ENCODE peak calls at places on chromosomes 16 and 17, in ten cellular contexts. One of them, this sample, is unnamed.

GRCh38 chr16:76345093-76345735 is 68.0 kb downstream of the CNTNAP4 start:
- DNase-seq in cardiac muscle cell: peak; percentile 98
- DNase-seq in IMR-90: no peak
- DNase-seq in aorta: no peak
- DNase-seq in CD8-positive, alpha-beta memory T cell: no peak
- DNase-seq in A549: no peak
- DNase-seq in PC-3: no peak
- DNase-seq in pancreas: no peak
- DNase-seq in tibial nerve: no peak
- DNase-seq in CD8-positive, alpha-beta T cell: no peak
- DNase-seq in this sample: no peak

GRCh38 chr16:84514874-84515835 is 10.7 kb upstream of the MEAK7 start:
- DNase-seq in CD8-positive, alpha-beta T cell: peak; percentile 82
- DNase-seq in IMR-90: no peak
- DNase-seq in cardiac muscle cell: no peak
- DNase-seq in CD8-positive, alpha-beta memory T cell: peak; percentile 94
- DNase-seq in tibial nerve: no peak
- DNase-seq in PC-3: no peak
- DNase-seq in pancreas: no peak
- DNase-seq in aorta: peak; percentile 70
- DNase-seq in A549: no peak
- DNase-seq in this sample: peak; percentile 74

GRCh38 chr16:47377156-47377555 is 83.7 kb downstream of the ITFG1 start:
- DNase-seq in pancreas: no peak
- DNase-seq in aorta: no peak
- DNase-seq in A549: peak; percentile 18
- DNase-seq in tibial nerve: no peak
- DNase-seq in cardiac muscle cell: no peak
- DNase-seq in IMR-90: peak; percentile 82
- DNase-seq in CD8-positive, alpha-beta memory T cell: no peak
- DNase-seq in CD8-positive, alpha-beta T cell: no peak
- DNase-seq in PC-3: peak; percentile 44
- DNase-seq in this sample: no peak

GRCh38 chr17:32281011-32281451 is 15.4 kb downstream of the RHBDL3 start:
- DNase-seq in PC-3: no peak
- DNase-seq in A549: no peak
- DNase-seq in CD8-positive, alpha-beta T cell: no peak
- DNase-seq in aorta: no peak
- DNase-seq in pancreas: no peak
- DNase-seq in tibial nerve: no peak
- DNase-seq in CD8-positive, alpha-beta memory T cell: no peak
- DNase-seq in cardiac muscle cell: no peak
- DNase-seq in IMR-90: no peak
- DNase-seq in this sample: no peak

GRCh38 chr16:55418586-55418985 is 60.4 kb upstream of the MMP2 start:
- DNase-seq in pancreas: no peak
- DNase-seq in IMR-90: peak; percentile 10
- DNase-seq in PC-3: no peak
- DNase-seq in tibial nerve: no peak
- DNase-seq in cardiac muscle cell: peak; percentile 4
- DNase-seq in aorta: no peak
- DNase-seq in CD8-positive, alpha-beta memory T cell: no peak
- DNase-seq in CD8-positive, alpha-beta T cell: no peak
- DNase-seq in A549: no peak
- DNase-seq in this sample: no peak

GRCh38 chr16:79484237-79484636 is 116.3 kb downstream of the MAF start:
- DNase-seq in IMR-90: no peak
- DNase-seq in pancreas: no peak
- DNase-seq in CD8-positive, alpha-beta T cell: no peak
- DNase-seq in aorta: no peak
- DNase-seq in A549: no peak
- DNase-seq in CD8-positive, alpha-beta memory T cell: no peak
- DNase-seq in PC-3: no peak
- DNase-seq in tibial nerve: no peak
- DNase-seq in cardiac muscle cell: no peak
- DNase-seq in this sample: no peak

GRCh38 chr17:81097943-81098308 is 63.0 kb downstream of the BAIAP2 start:
- DNase-seq in aorta: no peak
- DNase-seq in IMR-90: peak; percentile 30
- DNase-seq in CD8-positive, alpha-beta T cell: no peak
- DNase-seq in tibial nerve: no peak
- DNase-seq in CD8-positive, alpha-beta memory T cell: no peak
- DNase-seq in PC-3: peak; percentile 79
- DNase-seq in pancreas: no peak
- DNase-seq in A549: peak; percentile 50
- DNase-seq in cardiac muscle cell: no peak
- DNase-seq in this sample: no peak

GRCh38 chr16:7532534-7532933 is 199.9 kb downstream of the RBFOX1 start:
- DNase-seq in CD8-positive, alpha-beta T cell: no peak
- DNase-seq in cardiac muscle cell: no peak
- DNase-seq in CD8-positive, alpha-beta memory T cell: no peak
- DNase-seq in IMR-90: no peak
- DNase-seq in pancreas: no peak
- DNase-seq in A549: no peak
- DNase-seq in tibial nerve: no peak
- DNase-seq in PC-3: no peak
- DNase-seq in aorta: no peak
- DNase-seq in this sample: no peak

GRCh38 chr16:27179500-27180072 is 23.7 kb upstream of the KDM8 start:
- DNase-seq in cardiac muscle cell: peak; percentile 83
- DNase-seq in A549: peak; percentile 69
- DNase-seq in IMR-90: peak; percentile 47
- DNase-seq in CD8-positive, alpha-beta memory T cell: peak; percentile 89
- DNase-seq in tibial nerve: peak; percentile 70
- DNase-seq in pancreas: peak; percentile 96
- DNase-seq in CD8-positive, alpha-beta T cell: peak; percentile 94
- DNase-seq in aorta: peak; percentile 94
- DNase-seq in PC-3: peak; percentile 58
- DNase-seq in this sample: peak; percentile 69

GRCh38 chr17:65297916-65298315 is 160.7 kb downstream of the RGS9 start:
- DNase-seq in pancreas: no peak
- DNase-seq in CD8-positive, alpha-beta memory T cell: no peak
- DNase-seq in aorta: no peak
- DNase-seq in tibial nerve: no peak
- DNase-seq in CD8-positive, alpha-beta T cell: no peak
- DNase-seq in IMR-90: no peak
- DNase-seq in PC-3: no peak
- DNase-seq in cardiac muscle cell: no peak
- DNase-seq in A549: no peak
- DNase-seq in this sample: no peak

GRCh38 chr17:33292184-33292980 is 713 bp downstream of the ASIC2 start:
- DNase-seq in IMR-90: peak; percentile 20
- DNase-seq in CD8-positive, alpha-beta memory T cell: no peak
- DNase-seq in cardiac muscle cell: peak; percentile 6
- DNase-seq in aorta: peak; percentile 71
- DNase-seq in PC-3: no peak
- DNase-seq in A549: peak; percentile 67
- DNase-seq in tibial nerve: no peak
- DNase-seq in pancreas: peak; percentile 60
- DNase-seq in CD8-positive, alpha-beta T cell: no peak
- DNase-seq in this sample: no peak

DNA sequence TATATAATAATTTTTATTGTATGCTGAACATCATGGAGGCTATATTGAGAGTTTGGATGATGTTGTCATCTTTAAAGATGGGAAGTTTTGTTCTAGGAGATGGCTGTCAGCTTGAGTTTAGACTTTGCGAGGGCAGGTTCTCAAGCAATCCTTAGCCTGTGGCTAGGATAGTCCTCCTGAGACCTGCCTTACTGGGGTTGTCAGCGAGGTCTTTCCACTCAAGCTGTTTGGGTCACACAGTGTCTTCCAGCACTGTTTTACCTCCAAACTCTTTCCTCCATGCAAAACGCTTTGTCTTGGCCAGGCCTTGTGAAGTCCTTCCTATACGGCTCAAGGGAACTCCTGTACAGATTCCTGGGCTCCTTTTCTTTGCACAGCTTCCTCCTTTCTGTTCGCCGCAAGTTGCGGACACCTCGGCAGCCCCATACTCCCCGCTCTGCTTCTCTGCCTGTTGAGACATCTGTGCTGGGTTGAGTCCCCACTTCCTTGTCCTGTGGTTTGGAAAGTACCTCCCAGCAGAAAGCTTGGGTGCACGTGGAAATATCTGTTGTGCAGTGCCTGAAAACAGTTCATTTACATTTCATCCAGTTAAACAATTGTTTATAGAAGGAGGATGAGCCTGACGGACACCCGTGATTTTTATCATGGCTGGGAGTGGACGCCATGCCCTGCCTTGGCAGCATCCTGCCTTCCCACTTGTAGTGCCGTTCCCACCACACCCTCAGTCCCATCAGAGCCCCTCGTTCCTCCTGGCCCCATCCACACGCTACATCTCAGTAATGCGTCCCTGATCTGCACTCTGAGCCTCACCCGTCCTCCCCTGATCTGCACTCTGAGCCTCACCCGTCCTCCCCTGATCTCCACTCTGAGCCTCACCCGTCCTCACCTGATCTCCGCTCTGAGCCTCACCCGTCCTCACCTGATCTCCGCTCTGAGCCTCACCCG is 55.0 kb upstream of the CBFA2T3 start:
- DNase-seq in PC-3: no peak
- DNase-seq in A549: no peak
- DNase-seq in pancreas: peak; percentile 39
- DNase-seq in aorta: peak; percentile 48
- DNase-seq in cardiac muscle cell: no peak
- DNase-seq in tibial nerve: no peak
- DNase-seq in IMR-90: no peak
- DNase-seq in CD8-positive, alpha-beta T cell: peak; percentile 56
- DNase-seq in CD8-positive, alpha-beta memory T cell: peak; percentile 74
- DNase-seq in this sample: peak; percentile 22
- H3K4me3 ChIP-seq in PC-3: no peak overlapping the region
- H3K4me3 ChIP-seq in A549: no peak overlapping the region
- H3K4me3 ChIP-seq in pancreas: no peak overlapping the region
- H3K4me3 ChIP-seq in aorta: no peak overlapping the region
- H3K4me3 ChIP-seq in cardiac muscle cell: no peak overlapping the region
- H3K4me3 ChIP-seq in tibial nerve: no peak overlapping the region
- H3K4me3 ChIP-seq in IMR-90: no peak overlapping the region
- H3K4me3 ChIP-seq in CD8-positive, alpha-beta T cell: peak overlapping the region; percentile 13
- H3K4me3 ChIP-seq in CD8-positive, alpha-beta memory T cell: peak overlapping the region; percentile 35
- H3K4me3 ChIP-seq in this sample: peak overlapping the region; percentile 23

DNA sequence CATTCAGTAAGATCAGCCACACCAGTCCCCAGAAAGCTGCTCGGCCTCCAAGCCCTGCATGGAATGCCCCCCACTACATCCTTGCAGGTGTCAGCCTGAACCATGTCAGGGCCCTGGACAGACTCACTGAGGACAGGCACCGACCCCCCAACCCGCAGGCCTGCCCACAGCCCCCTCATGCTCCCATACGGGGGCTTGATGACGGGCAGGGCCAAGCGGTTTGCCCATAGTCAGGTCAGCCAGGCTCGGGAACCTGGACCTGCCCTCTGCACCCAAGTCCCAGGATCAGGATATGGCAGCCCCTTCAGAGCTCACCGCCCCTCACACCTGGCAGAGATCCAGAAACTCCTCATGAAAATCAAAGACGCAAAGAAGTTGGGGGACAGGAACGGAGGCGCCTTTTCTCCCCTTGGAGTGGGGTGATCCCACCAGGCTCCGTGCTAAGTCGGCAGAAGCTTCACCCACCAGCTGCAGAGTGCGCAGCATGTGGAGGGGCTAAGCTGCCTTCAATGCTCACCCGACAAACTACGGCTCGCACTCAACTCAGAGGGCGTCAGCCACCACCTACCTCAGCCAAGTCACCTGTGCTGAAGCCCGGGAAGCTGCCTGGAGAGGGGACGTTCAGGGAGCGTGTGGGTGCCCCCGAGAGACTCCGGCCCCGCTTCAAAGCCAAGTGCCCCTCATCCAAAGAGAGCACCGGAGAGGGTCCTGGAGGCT is 26.5 kb downstream of the GNPTG start:
- DNase-seq in tibial nerve: no peak
- DNase-seq in A549: no peak
- DNase-seq in IMR-90: no peak
- DNase-seq in CD8-positive, alpha-beta memory T cell: no peak
- DNase-seq in pancreas: no peak
- DNase-seq in CD8-positive, alpha-beta T cell: no peak
- DNase-seq in PC-3: peak; percentile 2
- DNase-seq in aorta: no peak
- DNase-seq in cardiac muscle cell: no peak
- DNase-seq in this sample: no peak
- H3K27ac ChIP-seq in tibial nerve: no peak overlapping the region
- H3K27ac ChIP-seq in A549: peak overlapping the region; percentile 93
- H3K27ac ChIP-seq in IMR-90: peak overlapping the region; percentile 87
- H3K27ac ChIP-seq in CD8-positive, alpha-beta memory T cell: peak overlapping the region; percentile 59
- H3K27ac ChIP-seq in pancreas: no peak overlapping the region
- H3K27ac ChIP-seq in CD8-positive, alpha-beta T cell: no peak overlapping the region
- H3K27ac ChIP-seq in PC-3: peak overlapping the region; percentile 86
- H3K27ac ChIP-seq in aorta: no peak overlapping the region
- H3K27ac ChIP-seq in cardiac muscle cell: no peak overlapping the region
- H3K27ac ChIP-seq in this sample: peak overlapping the region; percentile 58

GRCh38 chr17:75393523-75394331 is 11.8 kb downstream of the GRB2 start:
- DNase-seq in tibial nerve: peak; percentile 95
- DNase-seq in pancreas: peak; percentile 95
- DNase-seq in cardiac muscle cell: peak; percentile 99
- DNase-seq in IMR-90: peak; percentile 98
- DNase-seq in aorta: peak; percentile 100
- DNase-seq in CD8-positive, alpha-beta memory T cell: peak; percentile 88
- DNase-seq in PC-3: peak; percentile 99
- DNase-seq in A549: peak; percentile 98
- DNase-seq in CD8-positive, alpha-beta T cell: peak; percentile 79
- DNase-seq in this sample: peak; percentile 73
- H3K4me1 ChIP-seq in tibial nerve: peaks cover 38% of the 10 kb centered on the region
- H3K4me1 ChIP-seq in pancreas: peaks cover 38% of the 10 kb centered on the region
- H3K4me1 ChIP-seq in cardiac muscle cell: peaks cover 41% of the 10 kb centered on the region
- H3K4me1 ChIP-seq in IMR-90: no peaks in the 10 kb centered on the region
- H3K4me1 ChIP-seq in aorta: peaks cover 8% of the 10 kb centered on the region
- H3K4me1 ChIP-seq in CD8-positive, alpha-beta memory T cell: peaks cover 66% of the 10 kb centered on the region
- H3K4me1 ChIP-seq in PC-3: peaks cover 30% of the 10 kb centered on the region
- H3K4me1 ChIP-seq in A549: peaks cover 30% of the 10 kb centered on the region
- H3K4me1 ChIP-seq in CD8-positive, alpha-beta T cell: peaks cover 55% of the 10 kb centered on the region
- H3K4me1 ChIP-seq in this sample: peaks cover 16% of the 10 kb centered on the region

GRCh38 chr16:306911-307370 is 24.0 kb downstream of the PDIA2 start:
- DNase-seq in pancreas: no peak
- DNase-seq in CD8-positive, alpha-beta T cell: no peak
- DNase-seq in aorta: no peak
- DNase-seq in tibial nerve: no peak
- DNase-seq in IMR-90: no peak
- DNase-seq in CD8-positive, alpha-beta memory T cell: no peak
- DNase-seq in A549: no peak
- DNase-seq in PC-3: no peak
- DNase-seq in cardiac muscle cell: no peak
- DNase-seq in this sample: no peak

GRCh38 chr16:307691-308312 is 24.8 kb downstream of the PDIA2 start:
- DNase-seq in PC-3: no peak
- DNase-seq in CD8-positive, alpha-beta memory T cell: no peak
- DNase-seq in IMR-90: no peak
- DNase-seq in cardiac muscle cell: no peak
- DNase-seq in aorta: no peak
- DNase-seq in A549: no peak
- DNase-seq in tibial nerve: no peak
- DNase-seq in CD8-positive, alpha-beta T cell: no peak
- DNase-seq in pancreas: no peak
- DNase-seq in this sample: no peak

GRCh38 chr16:309476-309875 is 26.5 kb downstream of the PDIA2 start:
- DNase-seq in aorta: no peak
- DNase-seq in CD8-positive, alpha-beta T cell: peak; percentile 43
- DNase-seq in tibial nerve: no peak
- DNase-seq in A549: no peak
- DNase-seq in CD8-positive, alpha-beta memory T cell: no peak
- DNase-seq in pancreas: no peak
- DNase-seq in IMR-90: no peak
- DNase-seq in cardiac muscle cell: no peak
- DNase-seq in PC-3: no peak
- DNase-seq in this sample: no peak

GRCh38 chr16:314351-314750 is 31.4 kb downstream of the PDIA2 start:
- DNase-seq in IMR-90: no peak
- DNase-seq in cardiac muscle cell: no peak
- DNase-seq in pancreas: no peak
- DNase-seq in CD8-positive, alpha-beta T cell: no peak
- DNase-seq in PC-3: no peak
- DNase-seq in aorta: no peak
- DNase-seq in tibial nerve: no peak
- DNase-seq in A549: no peak
- DNase-seq in CD8-positive, alpha-beta memory T cell: no peak
- DNase-seq in this sample: no peak

GRCh38 chr16:311725-312124 is 28.8 kb downstream of the PDIA2 start:
- DNase-seq in CD8-positive, alpha-beta T cell: no peak
- DNase-seq in IMR-90: no peak
- DNase-seq in tibial nerve: no peak
- DNase-seq in CD8-positive, alpha-beta memory T cell: no peak
- DNase-seq in pancreas: no peak
- DNase-seq in A549: no peak
- DNase-seq in aorta: no peak
- DNase-seq in cardiac muscle cell: no peak
- DNase-seq in PC-3: no peak
- DNase-seq in this sample: no peak
- H3K4me3 ChIP-seq in CD8-positive, alpha-beta T cell: no peak overlapping the region
- H3K4me3 ChIP-seq in IMR-90: no peak overlapping the region
- H3K4me3 ChIP-seq in tibial nerve: no peak overlapping the region
- H3K4me3 ChIP-seq in CD8-positive, alpha-beta memory T cell: no peak overlapping the region
- H3K4me3 ChIP-seq in pancreas: no peak overlapping the region
- H3K4me3 ChIP-seq in A549: no peak overlapping the region
- H3K4me3 ChIP-seq in aorta: no peak overlapping the region
- H3K4me3 ChIP-seq in cardiac muscle cell: no peak overlapping the region
- H3K4me3 ChIP-seq in PC-3: no peak overlapping the region
- H3K4me3 ChIP-seq in this sample: no peak overlapping the region